ENCODE peak calls at places on chromosomes 2 and 18, in eight cellular contexts. I is suprapubic skin; X is MG63; S is NCI-H1105; Y is A549; W is stimulated activated CD4-positive, alpha-beta T cell treated with anti-CD3 and anti-CD28 coated beads, Interleukin-4, amount 100 ng/mL, for 48 hours; A is ascending aorta; L is CD8-positive, alpha-beta memory T cell. O is an unnamed sample.

GRCh38 chr18:60322591-60322990 is 50.0 kb downstream of the MC4R start:
- DNase-seq in I (no peak), X (no peak), S (no peak), Y (no peak), W (no peak), A (no peak), L (no peak), O (no peak)

GRCh38 chr2:235116885-235117492 is 165.2 kb downstream of the SH3BP4 start:
- DNase-seq in I (no peak), X (no peak), S (peak), Y (no peak), W (no peak), A (no peak), L (no peak), O (peak)

GRCh38 chr2:129901754-129902415 is 77.6 kb upstream of the RAB6C start:
- DNase-seq in I (no peak), X (no peak), S (no peak), Y (no peak), W (no peak), A (no peak), L (no peak), O (no peak)

GRCh38 chr2:60945341-60945740 is 64.0 kb downstream of the REL start:
- DNase-seq in I (no peak), X (no peak), S (no peak), Y (no peak), W (no peak), A (no peak), L (no peak), O (no peak)

GRCh38 chr2:169225906-169226305 is 136.4 kb downstream of the LRP2 start:
- DNase-seq in I (no peak), X (no peak), S (no peak), Y (no peak), W (no peak), A (no peak), L (no peak), O (no peak)

GRCh38 chr2:100054426-100054825 is 88.0 kb downstream of the AFF3 start:
- DNase-seq in I (no peak), X (peak), S (no peak), Y (no peak), W (no peak), A (no peak), L (no peak), O (no peak)

GRCh38 chr2:242022550-242023290 is 153.2 kb downstream of the RTP5 start:
- DNase-seq in I (peak), X (no peak), S (no peak), Y (no peak), W (no peak), A (no peak), L (no peak), O (no peak)

GRCh38 chr2:218010116-218010837 is 7.5 kb upstream of the TNS1 start:
- DNase-seq in I (no peak), X (peak), S (peak), Y (peak), W (peak), A (no peak), L (peak), O (no peak)

GRCh38 chr2:36468463-36469266 is 113.1 kb downstream of the CRIM1 start:
- DNase-seq in I (no peak), X (no peak), S (no peak), Y (no peak), W (no peak), A (no peak), L (no peak), O (no peak)

GRCh38 chr2:55489467-55490062 is 30.0 kb upstream of the CFAP36 start:
- DNase-seq in I (no peak), X (no peak), S (no peak), Y (no peak), W (no peak), A (no peak), L (no peak), O (no peak)

GRCh38 chr2:199727801-199728200 is 123.2 kb downstream of the FTCDNL1 start:
- DNase-seq in I (no peak), X (no peak), S (no peak), Y (no peak), W (no peak), A (no peak), L (no peak), O (no peak)

GRCh38 chr2:96253006-96253405 is 12.8 kb downstream of the TMEM127 start:
- DNase-seq in I (no peak), X (no peak), S (no peak), Y (no peak), W (no peak), A (no peak), L (no peak), O (no peak)

GRCh38 chr2:39399570-39399969 is 37.5 kb downstream of the MAP4K3 start:
- DNase-seq in I (no peak), X (no peak), S (no peak), Y (no peak), W (no peak), A (no peak), L (no peak), O (no peak)

GRCh38 chr2:157866202-157866601 is 9.9 kb downstream of the ACVR1 start:
- DNase-seq in I (no peak), X (no peak), S (no peak), Y (no peak), W (no peak), A (no peak), L (no peak), O (no peak)

GRCh38 chr2:84713441-84713840 is 167.4 kb downstream of the TRABD2A start:
- DNase-seq in I (no peak), X (peak), S (no peak), Y (no peak), W (no peak), A (no peak), L (no peak), O (no peak)

GRCh38 chr2:47198985-47199451 is 43.9 kb upstream of the STPG4 start:
- DNase-seq in I (no peak), X (peak), S (no peak), Y (no peak), W (no peak), A (no peak), L (no peak), O (no peak)

GRCh38 chr2:46171996-46172546 is 125.1 kb upstream of the EPAS1 start:
- DNase-seq in I (no peak), X (no peak), S (peak), Y (no peak), W (no peak), A (no peak), L (no peak), O (no peak)

GRCh38 chr2:78940998-78941397 is 84.5 kb upstream of the REG3G start:
- DNase-seq in I (no peak), X (no peak), S (no peak), Y (no peak), W (no peak), A (no peak), L (no peak), O (no peak)

GRCh38 chr2:238345286-238345968 is 25.1 kb downstream of the TRAF3IP1 start:
- DNase-seq in I (peak), X (no peak), S (no peak), Y (no peak), W (no peak), A (no peak), L (no peak), O (no peak)

GRCh38 chr2:101766871-101767739 is 69.6 kb downstream of the MAP4K4 start:
- DNase-seq in I (no peak), X (peak), S (no peak), Y (no peak), W (no peak), A (no peak), L (no peak), O (no peak)

GRCh38 chr18:12376034-12376717 is 851 bp downstream of the AFG3L2 start:
- DNase-seq in I (no peak), X (peak), S (peak), Y (no peak), W (peak), A (no peak), L (no peak), O (no peak)

GRCh38 chr18:57839942-57840381 is 36.8 kb upstream of the ATP8B1 start:
- DNase-seq in I (no peak), X (peak), S (no peak), Y (no peak), W (no peak), A (no peak), L (no peak), O (no peak)

GRCh38 chr2:20868377-20868776 is 45.5 kb upstream of the LDAH start:
- DNase-seq in I (no peak), X (no peak), S (no peak), Y (no peak), W (peak), A (no peak), L (peak), O (no peak)

GRCh38 chr2:225464346-225465025 is 65.0 kb downstream of the NYAP2 start:
- DNase-seq in I (no peak), X (no peak), S (no peak), Y (no peak), W (no peak), A (no peak), L (peak), O (no peak)

GRCh38 chr2:67186871-67187270 is 210.3 kb upstream of the ETAA1 start:
- DNase-seq in I (no peak), X (no peak), S (no peak), Y (no peak), W (no peak), A (no peak), L (no peak), O (no peak)

GRCh38 chr2:150700731-150701130 is 213.3 kb upstream of the RND3 start:
- DNase-seq in I (no peak), X (no peak), S (no peak), Y (no peak), W (no peak), A (no peak), L (no peak), O (no peak)

GRCh38 chr18:73979742-73980141 is 167.9 kb downstream of the FBXO15 start:
- DNase-seq in I (no peak), X (peak), S (no peak), Y (no peak), W (no peak), A (no peak), L (no peak), O (no peak)

GRCh38 chr18:27865431-27865830 is 311.5 kb downstream of the CDH2 start:
- DNase-seq in I (no peak), X (no peak), S (no peak), Y (no peak), W (no peak), A (no peak), L (no peak), O (no peak)

GRCh38 chr18:61085751-61086150 is 247.5 kb upstream of the CDH20 start:
- DNase-seq in I (no peak), X (no peak), S (no peak), Y (no peak), W (no peak), A (no peak), L (no peak), O (no peak)

GRCh38 chr2:135638825-135639224 is 102.8 kb upstream of the UBXN4 start:
- DNase-seq in I (no peak), X (no peak), S (no peak), Y (no peak), W (no peak), A (no peak), L (no peak), O (no peak)

GRCh38 chr18:56575819-56576663 is 62.4 kb downstream of the TXNL1 start:
- DNase-seq in I (no peak), X (no peak), S (peak), Y (peak), W (no peak), A (no peak), L (peak), O (peak)

GRCh38 chr2:121599963-121600651 is 49.2 kb downstream of the CLASP1 start:
- DNase-seq in I (no peak), X (no peak), S (no peak), Y (no peak), W (no peak), A (no peak), L (no peak), O (no peak)

GRCh38 chr2:11043245-11043644 is 112.0 kb upstream of the SLC66A3 start:
- DNase-seq in I (no peak), X (no peak), S (no peak), Y (no peak), W (no peak), A (no peak), L (no peak), O (no peak)

GRCh38 chr2:177631702-177632101 is 239.1 kb downstream of the AGPS start:
- DNase-seq in I (no peak), X (no peak), S (no peak), Y (no peak), W (no peak), A (no peak), L (no peak), O (no peak)

GRCh38 chr2:20185176-20186022 is 39.5 kb downstream of the SDC1 start:
- DNase-seq in I (no peak), X (peak), S (no peak), Y (no peak), W (no peak), A (peak), L (no peak), O (no peak)

GRCh38 chr2:172234716-172235661 is 132.3 kb upstream of the DLX2 start:
- DNase-seq in I (no peak), X (no peak), S (peak), Y (peak), W (no peak), A (no peak), L (peak), O (peak)

GRCh38 chr2:235264121-235264493 is 229.7 kb upstream of the AGAP1 start:
- DNase-seq in I (no peak), X (no peak), S (no peak), Y (peak), W (no peak), A (no peak), L (no peak), O (no peak)

GRCh38 chr2:240879105-240879504 is 10.5 kb downstream of the AGXT start:
- DNase-seq in I (no peak), X (no peak), S (no peak), Y (no peak), W (no peak), A (no peak), L (no peak), O (no peak)

GRCh38 chr2:97733341-97734035 is 20.1 kb downstream of the ZAP70 start:
- DNase-seq in I (peak), X (no peak), S (no peak), Y (no peak), W (no peak), A (no peak), L (no peak), O (no peak)